ENCODE peak calls at places on chromosomes 12 and 14, in four cellular contexts. L is mucosa of descending colon, U is kidney, O is colonic mucosa. N is an unnamed sample.

GRCh38 chr14:79293482-79293881 is 917.8 kb downstream of the DIO2 start:
- DNase-seq in L (no peak), U (no peak), O (no peak), N (no peak)

GRCh38 chr14:105846312-105846711 is 319.9 kb downstream of the TMEM121 start:
- DNase-seq in L (no peak), U (no peak), O (no peak), N (no peak)

GRCh38 chr12:12804432-12804886 is 8.7 kb upstream of the DDX47 start:
- DNase-seq in L (no peak), U (no peak), O (no peak), N (no peak)

GRCh38 chr12:13075114-13075471 is 28.4 kb downstream of the GSG1 start:
- DNase-seq in L (no peak), U (no peak), O (no peak), N (no peak)

GRCh38 chr12:116556356-116556952 is 2.7 kb upstream of the MAP1LC3B2 start:
- DNase-seq in L (no peak), U (no peak), O (no peak), N (no peak)

GRCh38 chr14:103220134-103220981 is 97.1 kb downstream of the TNFAIP2 start:
- DNase-seq in L (no peak), U (no peak), O (no peak), N (no peak)

GRCh38 chr12:1310684-1311083 is 283.7 kb downstream of the FBXL14 start:
- DNase-seq in L (no peak), U (no peak), O (no peak), N (no peak)

GRCh38 chr12:106896603-106897002 is 59.1 kb upstream of the TMEM263 start:
- DNase-seq in L (no peak), U (no peak), O (no peak), N (no peak)

GRCh38 chr12:120972870-120973543 is 5.3 kb upstream of the HNF1A start:
- DNase-seq in L (no peak), U (peak), O (no peak), N (no peak)

GRCh38 chr12:127192391-127192790 is 1074.6 kb upstream of the TMEM132C start:
- DNase-seq in L (no peak), U (no peak), O (no peak), N (no peak)

GRCh38 chr12:17976202-17976601 is 113.8 kb downstream of the RERGL start:
- DNase-seq in L (no peak), U (no peak), O (no peak), N (no peak)

GRCh38 chr14:38867561-38868150 is 235.4 kb downstream of the SEC23A start:
- DNase-seq in L (peak), U (no peak), O (peak), N (peak)

GRCh38 chr14:69684461-69685183 is 73.2 kb downstream of the SUSD6 start:
- DNase-seq in L (no peak), U (peak), O (no peak), N (no peak)

GRCh38 chr12:29216797-29217583 is 67.9 kb downstream of the FAR2 start:
- DNase-seq in L (no peak), U (no peak), O (no peak), N (no peak)

GRCh38 chr14:69877492-69877891 is 1.7 kb upstream of the SMOC1 start:
- DNase-seq in L (no peak), U (no peak), O (no peak), N (no peak)

GRCh38 chr12:1439687-1440086 is 154.7 kb downstream of the FBXL14 start:
- DNase-seq in L (no peak), U (no peak), O (no peak), N (no peak)

GRCh38 chr12:131903270-131904255 is 9.1 kb downstream of the ULK1 start:
- DNase-seq in L (no peak), U (peak), O (no peak), N (no peak)

GRCh38 chr14:29743566-29743965 is 184.1 kb downstream of the PRKD1 start:
- DNase-seq in L (no peak), U (no peak), O (no peak), N (no peak)

GRCh38 chr14:94925416-94925815 is 155.5 kb upstream of the GSC start:
- DNase-seq in L (no peak), U (no peak), O (no peak), N (no peak)

GRCh38 chr12:124532947-124533346 is 34.5 kb downstream of the NCOR2 start:
- DNase-seq in L (no peak), U (no peak), O (no peak), N (no peak)

GRCh38 chr14:65137648-65138317 is 35.5 kb upstream of the MAX start:
- DNase-seq in L (no peak), U (no peak), O (no peak), N (no peak)

GRCh38 chr14:50106178-50106577 is 10.2 kb downstream of the VCPKMT start:
- DNase-seq in L (no peak), U (no peak), O (no peak), N (no peak)

GRCh38 chr12:131928080-131928764 is 854 bp upstream of the PUS1 start:
- DNase-seq in L (no peak), U (no peak), O (no peak), N (no peak)

GRCh38 chr12:88578821-88579518 is 1.3 kb downstream of the KITLG start:
- DNase-seq in L (peak), U (peak), O (peak), N (peak)

GRCh38 chr14:76947078-76947837 is 81.2 kb downstream of the IRF2BPL start:
- DNase-seq in L (peak), U (peak), O (peak), N (peak)
- H3K4me3 ChIP-seq in L (no peak), U (no peak), O (no peak), N (peak)

DNA sequence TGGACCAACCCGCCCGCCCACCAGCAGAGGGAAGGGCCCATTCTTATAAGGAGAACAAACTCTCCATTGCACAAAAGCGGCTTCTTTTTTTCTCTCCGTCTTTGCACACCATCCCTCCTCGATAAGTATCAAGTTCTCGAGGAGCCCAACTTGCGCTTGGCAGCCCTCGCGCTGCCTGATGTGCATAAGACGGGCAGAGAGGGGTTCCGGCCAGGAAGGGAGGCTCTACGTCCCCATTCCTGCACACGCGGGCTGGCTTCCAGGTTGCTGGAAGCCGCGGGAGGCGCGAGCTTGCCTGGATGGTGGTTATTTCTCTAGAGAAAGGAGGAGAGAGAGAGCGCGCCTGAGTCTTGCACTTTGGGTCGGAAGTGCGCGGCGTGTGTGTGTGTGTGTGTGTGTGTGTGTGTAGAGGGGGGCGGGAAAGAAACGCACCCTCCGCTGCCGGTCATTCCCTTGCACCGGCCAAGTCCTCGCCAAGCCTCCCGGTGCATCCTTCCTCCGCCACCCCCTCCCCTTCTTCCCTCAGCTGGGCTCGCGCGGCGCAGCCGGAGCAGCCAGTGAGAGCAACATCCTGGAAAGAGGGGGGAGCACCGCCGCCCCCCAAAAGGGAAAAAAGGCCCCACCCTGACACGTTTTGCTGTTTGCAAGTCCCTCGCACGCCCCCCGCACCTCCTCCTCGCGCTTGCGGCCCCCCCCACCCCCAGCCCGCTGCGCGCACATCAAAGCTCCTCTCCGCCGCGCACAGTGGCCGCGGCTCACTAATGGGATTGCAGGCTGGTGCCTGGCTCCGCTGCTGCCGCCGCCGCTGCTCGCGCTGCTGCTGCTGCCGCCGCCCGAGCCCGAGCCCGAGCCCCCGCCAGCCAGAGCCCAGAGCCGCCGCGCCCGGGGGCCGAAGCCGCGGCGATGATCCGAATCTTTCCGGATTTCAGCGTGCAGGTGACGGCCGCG is 4.5 kb upstream of the NPAS3 start:
- DNase-seq in L (peak), U (peak), O (no peak), N (no peak)
- H3K4me3 ChIP-seq in L (no peak), U (peak), O (peak), N (peak)

GRCh38 chr12:110585231-110585799 is 2.2 kb upstream of the PPTC7 start:
- DNase-seq in L (no peak), U (no peak), O (no peak), N (no peak)

GRCh38 chr12:110582286-110583136 is 607 bp downstream of the PPTC7 start:
- DNase-seq in L (peak), U (peak), O (peak), N (peak)

GRCh38 chr12:110579889-110580253 is 3.2 kb downstream of the PPTC7 start:
- DNase-seq in L (no peak), U (no peak), O (no peak), N (no peak)

GRCh38 chr12:110581951-110582285 is 1.2 kb downstream of the PPTC7 start:
- DNase-seq in L (no peak), U (no peak), O (peak), N (no peak)

DNA sequence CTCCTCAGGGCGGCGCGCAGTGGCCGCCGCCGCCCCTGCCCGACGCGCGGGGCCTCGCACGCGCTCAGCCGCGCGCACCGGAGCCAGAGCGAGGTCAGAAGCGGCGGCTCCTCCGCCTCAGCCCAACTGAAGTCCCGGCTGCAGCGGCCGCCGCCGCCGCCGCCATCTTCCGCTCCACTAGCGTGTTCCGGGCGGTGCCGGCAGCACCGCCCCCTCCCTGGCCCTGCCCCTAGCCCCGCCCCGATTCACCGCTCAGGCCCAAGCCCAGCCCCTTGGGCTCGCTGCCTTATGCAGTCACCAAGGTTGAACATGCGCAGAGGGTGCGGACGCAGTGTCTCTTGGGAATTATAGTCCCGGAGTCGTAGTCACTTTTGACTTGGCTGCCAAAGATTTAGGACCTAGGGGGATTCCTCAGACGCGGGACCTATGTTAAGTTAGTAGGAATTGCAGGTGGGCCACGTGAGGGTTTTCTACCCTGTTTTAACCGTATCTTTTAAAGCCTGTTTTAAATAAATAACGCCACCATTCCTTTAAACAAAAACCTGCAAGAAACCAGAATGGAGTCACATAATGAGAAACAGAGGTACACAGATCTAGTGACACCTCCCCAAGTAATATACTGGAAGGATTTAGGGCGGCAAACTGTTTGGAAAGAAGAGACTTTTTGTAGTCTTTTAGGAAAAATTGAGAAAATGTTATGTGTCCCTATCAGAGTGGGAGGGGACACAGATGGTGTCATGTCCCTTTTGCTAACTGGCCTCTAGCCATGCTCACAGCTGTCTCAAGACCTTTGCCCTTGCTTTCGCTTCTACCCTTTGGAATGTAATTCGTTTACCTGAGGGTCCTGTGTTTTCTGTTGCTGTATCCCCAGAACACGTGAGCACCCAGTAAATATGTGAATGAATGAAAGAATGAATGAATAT is at the start of gene PPTC7:
- DNase-seq in L (peak), U (peak), O (peak), N (peak)
- H3K4me3 ChIP-seq in L (peak), U (peak), O (peak), N (peak)

DNA sequence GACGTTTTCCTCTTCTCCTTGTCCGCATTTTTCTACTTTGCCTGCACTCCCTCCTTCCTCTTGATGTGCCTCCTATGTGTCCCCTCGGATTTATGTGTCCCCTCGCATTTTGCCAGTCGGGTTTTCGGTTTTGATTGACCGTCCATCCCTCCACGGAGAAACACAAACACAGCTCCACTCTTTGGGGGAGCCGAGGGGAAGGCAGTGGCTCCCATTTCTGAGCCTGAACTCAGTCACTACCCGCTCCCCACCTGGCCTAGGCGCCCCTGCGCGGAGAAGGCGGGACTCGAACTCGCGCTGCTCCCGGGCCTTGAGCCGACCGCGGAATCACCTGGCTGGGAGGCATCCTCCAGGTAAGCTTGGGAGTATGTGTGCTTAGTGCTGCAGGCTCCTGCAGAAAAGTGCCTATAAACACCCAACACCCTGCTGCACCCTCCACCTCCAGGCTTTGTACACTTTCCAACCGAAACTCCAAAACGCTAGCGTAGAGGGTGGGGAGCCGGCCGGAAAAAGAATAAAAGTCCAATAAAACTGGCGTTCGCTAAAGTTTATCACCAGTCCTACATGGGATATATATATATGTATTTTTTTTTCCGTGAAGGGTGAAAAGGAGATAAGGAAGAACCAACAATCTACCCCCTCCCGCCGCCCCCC is 3.4 kb upstream of the CCND2 start:
- DNase-seq in L (peak), U (no peak), O (peak), N (no peak)
- H3K4me3 ChIP-seq in L (peak), U (peak), O (peak), N (peak)

GRCh38 chr12:75209782-75210138 is at the start of gene KCNC2:
- DNase-seq in L (no peak), U (no peak), O (no peak), N (no peak)
- H3K4me3 ChIP-seq in L (no peak), U (no peak), O (no peak), N (no peak)

GRCh38 chr12:122523280-122523679 is 3.5 kb downstream of the RSRC2 start:
- DNase-seq in L (no peak), U (no peak), O (no peak), N (no peak)

GRCh38 chr12:122526683-122527477 is at the start of the genes KNTC1 and RSRC2:
- DNase-seq in L (peak), U (peak), O (peak), N (peak)

GRCh38 chr12:122527478-122527944 is 462 bp downstream of the KNTC1 start:
- DNase-seq in L (peak), U (no peak), O (peak), N (no peak)

GRCh38 chr12:122520676-122521075 is 6.1 kb downstream of the RSRC2 start:
- DNase-seq in L (no peak), U (no peak), O (no peak), N (no peak)

GRCh38 chr12:122523846-122524718 is 2.7 kb downstream of the RSRC2 start:
- DNase-seq in L (no peak), U (no peak), O (no peak), N (no peak)
- H3K4me3 ChIP-seq in L (no peak), U (peak), O (peak), N (peak)

GRCh38 chr14:100028990-100029677 is 36.1 kb upstream of the EVL start:
- DNase-seq in L (no peak), U (no peak), O (no peak), N (no peak)

GRCh38 chr14:100030441-100031153 is 34.6 kb upstream of the EVL start:
- DNase-seq in L (peak), U (no peak), O (no peak), N (no peak)

GRCh38 chr14:100033347-100034052 is 31.7 kb upstream of the EVL start:
- DNase-seq in L (no peak), U (no peak), O (no peak), N (no peak)

GRCh38 chr14:100032749-100033148 is 32.5 kb upstream of the EVL start:
- DNase-seq in L (no peak), U (no peak), O (no peak), N (no peak)

GRCh38 chr14:100031506-100032281 is 33.5 kb upstream of the EVL start:
- DNase-seq in L (peak), U (no peak), O (peak), N (no peak)
- H3K4me3 ChIP-seq in L (no peak), U (peak), O (no peak), N (no peak)

GRCh38 chr12:49662998-49663843 is 39.9 kb downstream of the PRPF40B start:
- DNase-seq in L (peak), U (peak), O (peak), N (no peak)
- H3K4me3 ChIP-seq in L (no peak), U (no peak), O (no peak), N (peak)

N was measured in Peyer's patch.